ENCODE peak calls at places on chromosomes 13 and 19, in six cellular contexts. One of them, this sample, is unnamed.

GRCh38 chr19:7074705-7075282 is 5.3 kb downstream of the ZNF557 start:
- DNase-seq in tibial artery: no peak
- DNase-seq in GM23248: no peak
- DNase-seq in fibroblast of lung: no peak
- DNase-seq in HAP-1: no peak
- DNase-seq in thoracic aorta: no peak
- DNase-seq in this sample: no peak

GRCh38 chr19:5993516-5994406 is 15.8 kb upstream of the RANBP3 start:
- DNase-seq in tibial artery: no peak
- DNase-seq in GM23248: no peak
- DNase-seq in fibroblast of lung: no peak
- DNase-seq in HAP-1: no peak
- DNase-seq in thoracic aorta: no peak
- DNase-seq in this sample: peak; percentile 31

GRCh38 chr13:40595693-40596092 is 70.7 kb downstream of the FOXO1 start:
- DNase-seq in tibial artery: no peak
- DNase-seq in GM23248: peak; percentile 40
- DNase-seq in fibroblast of lung: peak; percentile 21
- DNase-seq in HAP-1: no peak
- DNase-seq in thoracic aorta: no peak
- DNase-seq in this sample: peak; percentile 47

GRCh38 chr13:97911311-97912138 is 42.0 kb upstream of the IPO5 start:
- DNase-seq in tibial artery: no peak
- DNase-seq in GM23248: peak; percentile 77
- DNase-seq in fibroblast of lung: peak; percentile 40
- DNase-seq in HAP-1: peak; percentile 37
- DNase-seq in thoracic aorta: no peak
- DNase-seq in this sample: no peak

GRCh38 chr19:9847087-9847671 is 12.1 kb downstream of the PIN1 start:
- DNase-seq in tibial artery: peak; percentile 78
- DNase-seq in GM23248: peak; percentile 99
- DNase-seq in fibroblast of lung: peak; percentile 91
- DNase-seq in HAP-1: peak; percentile 43
- DNase-seq in thoracic aorta: peak; percentile 41
- DNase-seq in this sample: peak; percentile 93

GRCh38 chr19:49642488-49643035 is 553 bp downstream of the SCAF1 start:
- DNase-seq in tibial artery: no peak
- DNase-seq in GM23248: no peak
- DNase-seq in fibroblast of lung: no peak
- DNase-seq in HAP-1: no peak
- DNase-seq in thoracic aorta: no peak
- DNase-seq in this sample: no peak

GRCh38 chr19:1263198-1263597 is 5.9 kb upstream of the CIRBP start:
- DNase-seq in tibial artery: no peak
- DNase-seq in GM23248: no peak
- DNase-seq in fibroblast of lung: no peak
- DNase-seq in HAP-1: no peak
- DNase-seq in thoracic aorta: no peak
- DNase-seq in this sample: no peak

GRCh38 chr19:47274891-47275865 is 493 bp downstream of the INAFM1 start:
- DNase-seq in tibial artery: peak; percentile 80
- DNase-seq in GM23248: peak; percentile 64
- DNase-seq in fibroblast of lung: peak; percentile 25
- DNase-seq in HAP-1: peak; percentile 57
- DNase-seq in thoracic aorta: no peak
- DNase-seq in this sample: peak; percentile 16

GRCh38 chr19:8158411-8159074 is 9.2 kb upstream of the FBN3 start:
- DNase-seq in tibial artery: no peak
- DNase-seq in GM23248: peak; percentile 76
- DNase-seq in fibroblast of lung: peak; percentile 67
- DNase-seq in HAP-1: peak; percentile 73
- DNase-seq in thoracic aorta: peak; percentile 9
- DNase-seq in this sample: peak; percentile 91

GRCh38 chr19:37467608-37468090 is 405 bp upstream of the ZNF569 start:
- DNase-seq in tibial artery: no peak
- DNase-seq in GM23248: no peak
- DNase-seq in fibroblast of lung: no peak
- DNase-seq in HAP-1: no peak
- DNase-seq in thoracic aorta: no peak
- DNase-seq in this sample: no peak

GRCh38 chr19:37468961-37469777 is at the start of gene ZNF570:
- DNase-seq in tibial artery: peak; percentile 94
- DNase-seq in GM23248: peak; percentile 96
- DNase-seq in fibroblast of lung: peak; percentile 89
- DNase-seq in HAP-1: peak; percentile 90
- DNase-seq in thoracic aorta: peak; percentile 62
- DNase-seq in this sample: peak; percentile 91

GRCh38 chr19:37466798-37467607 is at the start of gene ZNF569:
- DNase-seq in tibial artery: peak; percentile 95
- DNase-seq in GM23248: peak; percentile 96
- DNase-seq in fibroblast of lung: peak; percentile 97
- DNase-seq in HAP-1: peak; percentile 89
- DNase-seq in thoracic aorta: peak; percentile 59
- DNase-seq in this sample: peak; percentile 97

GRCh38 chr19:37472165-37472564 is 3.0 kb downstream of the ZNF570 start:
- DNase-seq in tibial artery: no peak
- DNase-seq in GM23248: no peak
- DNase-seq in fibroblast of lung: no peak
- DNase-seq in HAP-1: no peak
- DNase-seq in thoracic aorta: no peak
- DNase-seq in this sample: no peak

DNA sequence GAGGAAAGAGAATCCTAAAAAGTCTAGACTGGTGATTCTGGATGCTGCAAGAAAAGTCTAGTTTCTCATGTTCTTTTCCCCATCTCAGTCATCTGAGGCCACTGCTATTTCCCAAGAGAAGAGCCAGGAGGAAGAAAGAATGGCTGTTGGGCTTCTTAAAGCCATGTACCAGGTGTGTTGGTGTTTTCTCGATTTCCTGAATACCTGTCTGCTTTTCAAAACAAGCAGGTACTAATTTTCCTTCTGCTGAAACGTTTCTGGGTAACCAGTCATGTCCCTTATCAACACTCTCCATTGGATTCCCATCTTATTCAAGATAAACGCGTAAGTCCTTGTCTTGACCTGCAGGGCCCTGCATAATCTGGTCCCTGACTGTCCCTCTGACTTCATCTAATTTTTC is 1.1 kb downstream of the ZNF570 start:
- DNase-seq in tibial artery: no peak
- DNase-seq in GM23248: peak; percentile 26
- DNase-seq in fibroblast of lung: no peak
- DNase-seq in HAP-1: no peak
- DNase-seq in thoracic aorta: no peak
- DNase-seq in this sample: no peak
- H3K4me3 ChIP-seq in tibial artery: peak overlapping the region; percentile 74
- H3K4me3 ChIP-seq in GM23248: peak overlapping the region; percentile 91
- H3K4me3 ChIP-seq in fibroblast of lung: peak overlapping the region; percentile 80
- H3K4me3 ChIP-seq in HAP-1: peak overlapping the region; percentile 73
- H3K4me3 ChIP-seq in thoracic aorta: peak overlapping the region; percentile 90
- H3K4me3 ChIP-seq in this sample: peak overlapping the region; percentile 98

GRCh38 chr13:44212633-44213387 is 160.8 kb upstream of the SERP2 start:
- DNase-seq in tibial artery: no peak
- DNase-seq in GM23248: peak; percentile 45
- DNase-seq in fibroblast of lung: peak; percentile 18
- DNase-seq in HAP-1: no peak
- DNase-seq in thoracic aorta: no peak
- DNase-seq in this sample: peak; percentile 69

GRCh38 chr13:44211753-44212152 is 161.9 kb upstream of the SERP2 start:
- DNase-seq in tibial artery: no peak
- DNase-seq in GM23248: no peak
- DNase-seq in fibroblast of lung: no peak
- DNase-seq in HAP-1: peak; percentile 74
- DNase-seq in thoracic aorta: no peak
- DNase-seq in this sample: no peak

GRCh38 chr13:44207476-44207875 is 166.1 kb upstream of the SERP2 start:
- DNase-seq in tibial artery: no peak
- DNase-seq in GM23248: no peak
- DNase-seq in fibroblast of lung: no peak
- DNase-seq in HAP-1: no peak
- DNase-seq in thoracic aorta: no peak
- DNase-seq in this sample: no peak

GRCh38 chr13:44211286-44211685 is 162.3 kb upstream of the SERP2 start:
- DNase-seq in tibial artery: no peak
- DNase-seq in GM23248: no peak
- DNase-seq in fibroblast of lung: no peak
- DNase-seq in HAP-1: no peak
- DNase-seq in thoracic aorta: no peak
- DNase-seq in this sample: no peak

GRCh38 chr13:44210525-44210924 is 163.1 kb upstream of the SERP2 start:
- DNase-seq in tibial artery: no peak
- DNase-seq in GM23248: no peak
- DNase-seq in fibroblast of lung: no peak
- DNase-seq in HAP-1: no peak
- DNase-seq in thoracic aorta: no peak
- DNase-seq in this sample: no peak
- H3K4me3 ChIP-seq in tibial artery: no peak overlapping the region
- H3K4me3 ChIP-seq in GM23248: no peak overlapping the region
- H3K4me3 ChIP-seq in fibroblast of lung: no peak overlapping the region
- H3K4me3 ChIP-seq in HAP-1: no peak overlapping the region
- H3K4me3 ChIP-seq in thoracic aorta: no peak overlapping the region
- H3K4me3 ChIP-seq in this sample: no peak overlapping the region

DNA sequence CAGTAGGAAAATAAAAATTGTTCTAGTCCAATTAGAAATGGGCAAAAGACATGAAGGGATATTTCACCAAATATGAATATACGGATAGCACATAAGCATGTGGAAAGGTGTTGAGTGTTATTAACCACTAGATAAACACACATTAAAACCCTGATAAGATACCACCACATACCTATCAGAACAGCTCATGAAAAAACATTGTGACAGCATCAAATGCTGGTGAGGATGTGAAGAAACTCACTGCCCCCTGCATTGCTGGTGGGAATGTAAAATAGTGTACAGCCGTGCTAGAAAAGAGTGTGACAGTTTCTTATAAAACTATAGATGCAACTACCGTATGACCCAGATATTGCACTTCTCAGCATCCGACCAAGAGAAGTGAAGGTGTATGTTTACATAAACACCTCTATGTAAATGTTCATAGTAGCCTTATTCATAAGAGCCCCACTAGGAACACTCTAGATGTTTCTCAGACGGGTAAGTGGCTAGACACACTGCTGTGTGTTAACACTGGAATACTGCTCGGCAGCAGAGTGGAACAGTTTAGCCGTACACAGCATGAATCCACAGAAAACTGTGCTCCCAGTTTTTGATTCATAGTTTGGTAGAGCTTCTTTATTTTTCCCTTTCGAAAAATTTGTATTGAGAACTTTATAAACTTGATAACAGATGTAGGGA is 321.1 kb downstream of the MYO16 start:
- DNase-seq in tibial artery: no peak
- DNase-seq in GM23248: no peak
- DNase-seq in fibroblast of lung: peak; percentile 38
- DNase-seq in HAP-1: no peak
- DNase-seq in thoracic aorta: no peak
- DNase-seq in this sample: peak; percentile 8
- H3K4me3 ChIP-seq in tibial artery: no peak overlapping the region
- H3K4me3 ChIP-seq in GM23248: no peak overlapping the region
- H3K4me3 ChIP-seq in fibroblast of lung: no peak overlapping the region
- H3K4me3 ChIP-seq in HAP-1: no peak overlapping the region
- H3K4me3 ChIP-seq in thoracic aorta: no peak overlapping the region
- H3K4me3 ChIP-seq in this sample: no peak overlapping the region

DNA sequence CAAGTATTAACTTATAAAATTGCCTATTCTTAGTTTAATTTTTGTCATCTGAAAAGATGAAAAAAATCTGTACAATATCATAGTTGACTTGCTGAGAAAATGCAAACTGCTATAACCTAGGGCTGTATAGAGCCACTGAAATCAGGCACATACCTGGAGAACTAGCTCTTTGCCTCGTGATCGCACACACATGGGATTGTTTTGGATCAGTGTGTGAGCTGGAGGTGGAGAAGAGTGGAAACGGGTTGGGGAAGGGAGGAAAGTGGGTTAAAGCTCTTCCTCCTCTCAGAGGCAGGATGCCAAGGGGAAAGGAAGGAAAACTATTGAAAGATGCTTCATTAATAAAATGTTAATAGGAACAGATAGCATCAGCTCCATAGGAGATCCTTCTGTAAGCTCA is 2.7 kb downstream of the MTUS2 start:
- DNase-seq in tibial artery: no peak
- DNase-seq in GM23248: no peak
- DNase-seq in fibroblast of lung: no peak
- DNase-seq in HAP-1: no peak
- DNase-seq in thoracic aorta: no peak
- DNase-seq in this sample: no peak
- H3K4me3 ChIP-seq in tibial artery: no peak overlapping the region
- H3K4me3 ChIP-seq in GM23248: no peak overlapping the region
- H3K4me3 ChIP-seq in fibroblast of lung: no peak overlapping the region
- H3K4me3 ChIP-seq in HAP-1: no peak overlapping the region
- H3K4me3 ChIP-seq in thoracic aorta: peak overlapping the region; percentile 94
- H3K4me3 ChIP-seq in this sample: no peak overlapping the region

This sample was measured in fibroblast of pulmonary artery.